ENCODE peak calls at places on chromosome 19, in four cellular contexts. One of them, this sample, is unnamed. For H3K36me3, the result is how much of the 10 kb centered on the place peaks cover.

GRCh38 chr19:53158119-53158656 is 665 bp downstream of the ZNF347 start:
- DNase-seq in psoas muscle: peak
- DNase-seq in testis: peak
- DNase-seq in body of pancreas: peak
- DNase-seq in this sample: peak

GRCh38 chr19:41701401-41702075 is 6.9 kb upstream of the CEACAM5 start:
- DNase-seq in psoas muscle: no peak
- DNase-seq in testis: no peak
- DNase-seq in body of pancreas: peak
- DNase-seq in this sample: no peak

GRCh38 chr19:56664511-56664910 is 7.0 kb downstream of the ZNF835 start:
- DNase-seq in psoas muscle: no peak
- DNase-seq in testis: no peak
- DNase-seq in body of pancreas: no peak
- DNase-seq in this sample: no peak

GRCh38 chr19:55494172-55494761 is 6.0 kb downstream of the SSC5D start:
- DNase-seq in psoas muscle: peak
- DNase-seq in testis: peak
- DNase-seq in body of pancreas: no peak
- DNase-seq in this sample: peak

GRCh38 chr19:40588110-40588854 is 11.6 kb downstream of the SHKBP1 start:
- DNase-seq in psoas muscle: no peak
- DNase-seq in testis: no peak
- DNase-seq in body of pancreas: no peak
- DNase-seq in this sample: no peak

GRCh38 chr19:57888494-57889231 is at the start of gene ZNF814:
- DNase-seq in psoas muscle: peak
- DNase-seq in testis: peak
- DNase-seq in body of pancreas: peak
- DNase-seq in this sample: peak

GRCh38 chr19:40392894-40393517 is 3.0 kb upstream of the HIPK4 start:
- DNase-seq in psoas muscle: no peak
- DNase-seq in testis: no peak
- DNase-seq in body of pancreas: peak
- DNase-seq in this sample: no peak

GRCh38 chr19:18364826-18365528 is 21.0 kb upstream of the GDF15 start:
- DNase-seq in psoas muscle: no peak
- DNase-seq in testis: peak
- DNase-seq in body of pancreas: peak
- DNase-seq in this sample: peak

GRCh38 chr19:34481861-34482379 is 362 bp downstream of the WTIP start:
- DNase-seq in psoas muscle: no peak
- DNase-seq in testis: no peak
- DNase-seq in body of pancreas: no peak
- DNase-seq in this sample: peak

GRCh38 chr19:56367829-56368711 is 25.3 kb downstream of the ZNF582 start:
- DNase-seq in psoas muscle: peak
- DNase-seq in testis: peak
- DNase-seq in body of pancreas: peak
- DNase-seq in this sample: peak

GRCh38 chr19:48741222-48741999 is 1.0 kb upstream of the RASIP1 start:
- DNase-seq in psoas muscle: peak
- DNase-seq in testis: peak
- DNase-seq in body of pancreas: peak
- DNase-seq in this sample: peak

GRCh38 chr19:35703343-35703742 is 1.0 kb upstream of the ZBTB32 start:
- DNase-seq in psoas muscle: no peak
- DNase-seq in testis: no peak
- DNase-seq in body of pancreas: peak
- DNase-seq in this sample: no peak

GRCh38 chr19:54248016-54248601 is 5.5 kb upstream of the LILRA6 start:
- DNase-seq in psoas muscle: no peak
- DNase-seq in testis: no peak
- DNase-seq in body of pancreas: no peak
- DNase-seq in this sample: no peak

GRCh38 chr19:18939922-18940775 is 868 bp downstream of the HOMER3 start:
- DNase-seq in psoas muscle: peak
- DNase-seq in testis: peak
- DNase-seq in body of pancreas: peak
- DNase-seq in this sample: peak

GRCh38 chr19:6678690-6679109 is 8.7 kb upstream of the TNFSF14 start:
- DNase-seq in psoas muscle: no peak
- DNase-seq in testis: no peak
- DNase-seq in body of pancreas: no peak
- DNase-seq in this sample: no peak

GRCh38 chr19:40528533-40529092 is 48.1 kb upstream of the SHKBP1 start:
- DNase-seq in psoas muscle: no peak
- DNase-seq in testis: no peak
- DNase-seq in body of pancreas: no peak
- DNase-seq in this sample: no peak

GRCh38 chr19:34173145-34173956 is 1.0 kb downstream of the LSM14A start:
- DNase-seq in psoas muscle: peak
- DNase-seq in testis: peak
- DNase-seq in body of pancreas: peak
- DNase-seq in this sample: no peak

GRCh38 chr19:6071840-6072239 is 38.5 kb downstream of the RFX2 start:
- DNase-seq in psoas muscle: no peak
- DNase-seq in testis: no peak
- DNase-seq in body of pancreas: no peak
- DNase-seq in this sample: no peak

GRCh38 chr19:48806518-48806817 is 4.4 kb downstream of the BCAT2 start:
- DNase-seq in psoas muscle: no peak
- DNase-seq in testis: no peak
- DNase-seq in body of pancreas: peak
- DNase-seq in this sample: no peak

GRCh38 chr19:35122687-35123551 is 7.3 kb downstream of the FXYD3 start:
- DNase-seq in psoas muscle: no peak
- DNase-seq in testis: no peak
- DNase-seq in body of pancreas: no peak
- DNase-seq in this sample: no peak

GRCh38 chr19:40465025-40465780 is at the start of gene BLVRB:
- DNase-seq in psoas muscle: no peak
- DNase-seq in testis: no peak
- DNase-seq in body of pancreas: no peak
- DNase-seq in this sample: no peak

GRCh38 chr19:22533761-22534160 is 100.4 kb upstream of the ZNF492 start:
- DNase-seq in psoas muscle: no peak
- DNase-seq in testis: no peak
- DNase-seq in body of pancreas: no peak
- DNase-seq in this sample: no peak

GRCh38 chr19:11872624-11873023 is 15.0 kb upstream of the ZNF69 start:
- DNase-seq in psoas muscle: no peak
- DNase-seq in testis: no peak
- DNase-seq in body of pancreas: no peak
- DNase-seq in this sample: no peak

GRCh38 chr19:52725528-52725961 is 9.3 kb downstream of the ZNF611 start:
- DNase-seq in psoas muscle: no peak
- DNase-seq in testis: peak
- DNase-seq in body of pancreas: no peak
- DNase-seq in this sample: no peak

GRCh38 chr19:55305983-55306562 is 19.1 kb downstream of the TMEM150B start:
- DNase-seq in psoas muscle: peak
- DNase-seq in testis: no peak
- DNase-seq in body of pancreas: no peak
- DNase-seq in this sample: no peak

GRCh38 chr19:46717716-46718143 is 816 bp upstream of the PRKD2 start:
- DNase-seq in psoas muscle: no peak
- DNase-seq in testis: no peak
- DNase-seq in body of pancreas: no peak
- DNase-seq in this sample: no peak

GRCh38 chr19:36418287-36419001 is at the start of gene ZFP82:
- DNase-seq in psoas muscle: peak
- DNase-seq in testis: peak
- DNase-seq in body of pancreas: peak
- DNase-seq in this sample: peak

GRCh38 chr19:46265217-46265828 is 31.5 kb upstream of the HIF3A start:
- DNase-seq in psoas muscle: peak
- DNase-seq in testis: peak
- DNase-seq in body of pancreas: peak
- DNase-seq in this sample: no peak

GRCh38 chr19:54489341-54489740 is 13.3 kb upstream of the LAIR2 start:
- DNase-seq in psoas muscle: no peak
- DNase-seq in testis: no peak
- DNase-seq in body of pancreas: no peak
- DNase-seq in this sample: no peak

GRCh38 chr19:10510301-10510802 is 6.9 kb downstream of the S1PR5 start:
- DNase-seq in psoas muscle: no peak
- DNase-seq in testis: no peak
- DNase-seq in body of pancreas: no peak
- DNase-seq in this sample: no peak

GRCh38 chr19:36030264-36031148 is 2.2 kb downstream of the CLIP3 start:
- DNase-seq in psoas muscle: no peak
- DNase-seq in testis: no peak
- DNase-seq in body of pancreas: no peak
- DNase-seq in this sample: no peak

GRCh38 chr19:47729799-47730520 is 15.4 kb upstream of the NOP53 start:
- DNase-seq in psoas muscle: peak
- DNase-seq in testis: peak
- DNase-seq in body of pancreas: peak
- DNase-seq in this sample: peak

GRCh38 chr19:44840811-44841210 is 5.3 kb upstream of the NECTIN2 start:
- DNase-seq in psoas muscle: no peak
- DNase-seq in testis: no peak
- DNase-seq in body of pancreas: no peak
- DNase-seq in this sample: no peak

GRCh38 chr19:46631481-46631880 is 4.5 kb downstream of the GNG8 start:
- DNase-seq in psoas muscle: peak
- DNase-seq in testis: no peak
- DNase-seq in body of pancreas: no peak
- DNase-seq in this sample: peak

GRCh38 chr19:7871280-7871529 is 3.0 kb downstream of the PRR36 start:
- DNase-seq in psoas muscle: no peak
- DNase-seq in testis: no peak
- DNase-seq in body of pancreas: no peak
- DNase-seq in this sample: no peak
- H3K27ac ChIP-seq in psoas muscle: no peak
- H3K27ac ChIP-seq in testis: no peak
- H3K27ac ChIP-seq in body of pancreas: peak
- H3K27ac ChIP-seq in this sample: peak

DNA sequence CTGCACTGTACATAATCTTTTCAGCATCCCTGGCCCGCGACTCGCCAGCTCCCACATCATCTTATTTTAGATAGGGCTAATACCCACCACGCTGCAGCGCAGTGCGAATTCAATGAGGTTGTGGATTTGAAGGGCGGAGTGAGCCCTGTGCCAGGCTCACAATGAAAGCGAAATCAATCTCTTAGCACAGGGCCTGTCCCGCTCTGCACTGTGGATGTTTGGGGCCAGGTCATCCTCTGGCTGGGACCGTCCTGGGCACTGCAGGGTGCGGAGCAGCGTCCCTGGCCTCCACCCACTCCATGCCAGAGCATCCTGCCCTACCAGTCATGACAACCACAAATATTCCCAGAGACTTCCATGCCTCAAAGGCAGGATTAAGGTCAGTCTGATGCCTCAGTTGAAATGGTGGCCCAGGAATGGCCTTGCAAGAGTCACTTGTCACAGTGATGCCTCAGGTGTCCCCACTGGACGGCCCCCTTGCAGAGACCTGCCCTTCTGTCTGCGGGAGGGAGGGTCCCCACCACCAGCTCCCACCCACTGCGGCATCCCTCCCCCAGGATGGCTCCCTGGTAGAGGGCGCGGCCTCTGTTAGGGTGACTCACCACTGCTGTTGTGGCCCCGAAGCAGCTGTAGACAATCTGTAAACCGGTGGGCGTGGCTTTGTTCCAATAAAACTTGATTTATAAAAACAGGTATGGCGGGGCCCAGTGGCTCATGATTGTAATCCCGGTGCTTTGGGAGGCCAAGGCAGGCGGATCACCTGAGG is 5.6 kb downstream of the UHRF1 start:
- DNase-seq in psoas muscle: no peak
- DNase-seq in testis: peak
- DNase-seq in body of pancreas: no peak
- DNase-seq in this sample: no peak
- H3K4me3 ChIP-seq in psoas muscle: peak
- H3K4me3 ChIP-seq in testis: no peak
- H3K4me3 ChIP-seq in body of pancreas: no peak
- H3K4me3 ChIP-seq in this sample: no peak

GRCh38 chr19:17113127-17113785 is 37.7 kb downstream of the MYO9B start:
- DNase-seq in psoas muscle: no peak
- DNase-seq in testis: no peak
- DNase-seq in body of pancreas: no peak
- DNase-seq in this sample: no peak

GRCh38 chr19:17112700-17113099 is 37.1 kb downstream of the MYO9B start:
- DNase-seq in psoas muscle: no peak
- DNase-seq in testis: no peak
- DNase-seq in body of pancreas: no peak
- DNase-seq in this sample: no peak

GRCh38 chr19:17112271-17112670 is 36.7 kb downstream of the MYO9B start:
- DNase-seq in psoas muscle: no peak
- DNase-seq in testis: no peak
- DNase-seq in body of pancreas: no peak
- DNase-seq in this sample: no peak

GRCh38 chr19:17110599-17110966 is 35.0 kb downstream of the MYO9B start:
- DNase-seq in psoas muscle: no peak
- DNase-seq in testis: no peak
- DNase-seq in body of pancreas: no peak
- DNase-seq in this sample: no peak

DNA sequence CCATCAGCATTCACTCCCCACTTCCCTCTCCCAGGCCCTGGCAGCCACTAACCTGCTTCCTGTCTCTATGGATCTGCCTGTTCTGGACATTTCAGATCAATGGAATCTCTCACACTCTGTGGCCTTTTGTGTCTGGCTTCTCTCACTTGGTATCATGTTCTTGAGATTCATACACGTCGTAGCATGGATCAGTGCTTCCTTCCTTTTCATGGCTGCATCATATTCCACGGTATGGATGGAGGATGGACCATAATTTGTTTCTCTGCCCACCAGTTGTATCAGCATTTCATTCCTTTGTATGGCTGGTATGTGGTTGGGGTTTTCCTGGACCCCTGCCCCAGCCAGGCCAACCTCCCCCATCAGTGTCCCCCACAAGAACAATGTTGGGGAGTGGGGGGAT is 36.2 kb downstream of the MYO9B start:
- DNase-seq in psoas muscle: no peak
- DNase-seq in testis: no peak
- DNase-seq in body of pancreas: no peak
- DNase-seq in this sample: no peak
- H3K36me3 ChIP-seq in psoas muscle: under half
- H3K36me3 ChIP-seq in testis: under half
- H3K36me3 ChIP-seq in body of pancreas: under half
- H3K36me3 ChIP-seq in this sample: under half

GRCh38 chr19:43574424-43575155 is 737 bp downstream of the XRCC1 start:
- DNase-seq in psoas muscle: no peak
- DNase-seq in testis: no peak
- DNase-seq in body of pancreas: no peak
- DNase-seq in this sample: no peak

GRCh38 chr19:43578787-43579186 is 3.2 kb downstream of the PINLYP start:
- DNase-seq in psoas muscle: no peak
- DNase-seq in testis: no peak
- DNase-seq in body of pancreas: no peak
- DNase-seq in this sample: no peak

GRCh38 chr19:43575156-43575950 is at the start of the genes PINLYP and XRCC1:
- DNase-seq in psoas muscle: peak
- DNase-seq in testis: peak
- DNase-seq in body of pancreas: peak
- DNase-seq in this sample: peak

GRCh38 chr19:43576479-43576878 is 878 bp downstream of the PINLYP start:
- DNase-seq in psoas muscle: no peak
- DNase-seq in testis: no peak
- DNase-seq in body of pancreas: no peak
- DNase-seq in this sample: no peak

GRCh38 chr19:43575955-43576451 is 402 bp downstream of the PINLYP start:
- DNase-seq in psoas muscle: no peak
- DNase-seq in testis: no peak
- DNase-seq in body of pancreas: no peak
- DNase-seq in this sample: no peak
- H3K27ac ChIP-seq in psoas muscle: peak
- H3K27ac ChIP-seq in testis: peak
- H3K27ac ChIP-seq in body of pancreas: peak
- H3K27ac ChIP-seq in this sample: peak

This sample was measured in left ventricle myocardium inferior.